ENCODE peak calls at places on chromosomes 4 and X, in eight cellular contexts. D, M, N, F, C, J, R and V are unnamed samples. For H3K4me1, the result is how much of the 10 kb centered on the place peaks cover.

GRCh38 chrX:136251042-136251991 is at the start of gene MAP7D3:
- DNase-seq in D (peak), M (no peak), N (peak), F (peak), C (peak), J (peak), R (peak), V (peak)

GRCh38 chr4:20254517-20255250 is 3.0 kb downstream of the SLIT2 start:
- DNase-seq in D (no peak), M (peak), N (peak), F (peak), C (no peak), J (peak), R (peak), V (no peak)

GRCh38 chrX:49079489-49080428 is at the start of gene WDR45:
- DNase-seq in D (peak), M (peak), N (peak), F (peak), C (peak), J (peak), R (peak), V (peak)

GRCh38 chrX:29528281-29528680 is 687.1 kb upstream of the MAGEB2 start:
- DNase-seq in D (no peak), M (no peak), N (no peak), F (no peak), C (no peak), J (no peak), R (no peak), V (no peak)

GRCh38 chr4:186134254-186134653 is 29.8 kb downstream of the FAM149A start:
- DNase-seq in D (peak), M (no peak), N (no peak), F (no peak), C (no peak), J (no peak), R (no peak), V (no peak)

GRCh38 chr4:83552924-83553323 is 17.0 kb downstream of the GPAT3 start:
- DNase-seq in D (peak), M (no peak), N (peak), F (no peak), C (no peak), J (no peak), R (no peak), V (no peak)

GRCh38 chr4:13329963-13330362 is 154.2 kb downstream of the RAB28 start:
- DNase-seq in D (no peak), M (no peak), N (peak), F (no peak), C (no peak), J (no peak), R (no peak), V (no peak)

GRCh38 chrX:139642241-139642927 is 65.6 kb downstream of the MCF2 start:
- DNase-seq in D (no peak), M (no peak), N (peak), F (no peak), C (no peak), J (no peak), R (no peak), V (no peak)

GRCh38 chrX:102651968-102652744 is 873 bp downstream of the GPRASP1 start:
- DNase-seq in D (peak), M (peak), N (peak), F (peak), C (peak), J (peak), R (no peak), V (no peak)

GRCh38 chr4:8323947-8324555 is 54.5 kb downstream of the HTRA3 start:
- DNase-seq in D (no peak), M (peak), N (peak), F (no peak), C (no peak), J (no peak), R (peak), V (no peak)

GRCh38 chr4:101279377-101279871 is 67.9 kb downstream of the PPP3CA start:
- DNase-seq in D (peak), M (no peak), N (peak), F (no peak), C (peak), J (peak), R (no peak), V (no peak)

GRCh38 chr4:173505924-173506779 is 23.9 kb downstream of the HAND2 start:
- DNase-seq in D (peak), M (peak), N (no peak), F (peak), C (peak), J (peak), R (no peak), V (peak)

GRCh38 chrX:71514367-71515038 is 18.4 kb upstream of the OGT start:
- DNase-seq in D (peak), M (no peak), N (no peak), F (no peak), C (no peak), J (no peak), R (no peak), V (no peak)

GRCh38 chrX:17814059-17814458 is 47.0 kb downstream of the RAI2 start:
- DNase-seq in D (no peak), M (no peak), N (no peak), F (no peak), C (no peak), J (no peak), R (no peak), V (no peak)

GRCh38 chr4:110224812-110225211 is 26.4 kb upstream of the ELOVL6 start:
- DNase-seq in D (no peak), M (no peak), N (peak), F (no peak), C (no peak), J (no peak), R (no peak), V (no peak)

GRCh38 chrX:118370921-118371624 is 25.2 kb downstream of the WDR44 start:
- DNase-seq in D (no peak), M (no peak), N (peak), F (no peak), C (no peak), J (no peak), R (no peak), V (no peak)

GRCh38 chr4:159401791-159402380 is 299.0 kb downstream of the RAPGEF2 start:
- DNase-seq in D (no peak), M (no peak), N (peak), F (no peak), C (no peak), J (no peak), R (no peak), V (no peak)

GRCh38 chrX:47862680-47863079 is 26.0 kb downstream of the ZNF81 start:
- DNase-seq in D (no peak), M (no peak), N (no peak), F (no peak), C (no peak), J (no peak), R (no peak), V (no peak)

GRCh38 chrX:15465347-15465746 is 27.8 kb downstream of the PIR start:
- DNase-seq in D (no peak), M (no peak), N (peak), F (no peak), C (no peak), J (peak), R (no peak), V (no peak)

GRCh38 chrX:138858946-138859345 is 147.4 kb upstream of the FGF13 start:
- DNase-seq in D (no peak), M (no peak), N (peak), F (no peak), C (no peak), J (no peak), R (no peak), V (no peak)

GRCh38 chr4:15479089-15479912 is 9.6 kb downstream of the CC2D2A start:
- DNase-seq in D (peak), M (peak), N (peak), F (peak), C (peak), J (peak), R (no peak), V (peak)

GRCh38 chrX:146278381-146278780 is 460.8 kb downstream of the SLITRK2 start:
- DNase-seq in D (peak), M (no peak), N (no peak), F (no peak), C (no peak), J (no peak), R (no peak), V (no peak)

GRCh38 chr4:79682801-79683217 is 274.8 kb upstream of the GK2 start:
- DNase-seq in D (no peak), M (peak), N (peak), F (no peak), C (no peak), J (no peak), R (no peak), V (no peak)

GRCh38 chr4:124943145-124943889 is 230.8 kb upstream of the ANKRD50 start:
- DNase-seq in D (no peak), M (no peak), N (peak), F (no peak), C (no peak), J (no peak), R (no peak), V (no peak)

GRCh38 chr4:13543648-13544555 is at the start of gene NKX3-2:
- DNase-seq in D (no peak), M (no peak), N (peak), F (no peak), C (no peak), J (peak), R (peak), V (no peak)

GRCh38 chrX:154509455-154509854 is 6.6 kb downstream of the FAM3A start:
- DNase-seq in D (no peak), M (no peak), N (no peak), F (no peak), C (no peak), J (no peak), R (no peak), V (no peak)

GRCh38 chr4:84931961-84932360 is 34.5 kb downstream of the WDFY3 start:
- DNase-seq in D (no peak), M (no peak), N (no peak), F (no peak), C (no peak), J (no peak), R (no peak), V (no peak)

GRCh38 chr4:40934671-40935070 is 184.9 kb downstream of the NSUN7 start:
- DNase-seq in D (no peak), M (no peak), N (no peak), F (no peak), C (no peak), J (no peak), R (no peak), V (no peak)

GRCh38 chrX:10902001-10902400 is 209.1 kb upstream of the HCCS start:
- DNase-seq in D (no peak), M (no peak), N (peak), F (no peak), C (no peak), J (no peak), R (no peak), V (no peak)

GRCh38 chr4:87908341-87908740 is 67.2 kb upstream of the SPP1 start:
- DNase-seq in D (no peak), M (no peak), N (no peak), F (no peak), C (no peak), J (no peak), R (no peak), V (peak)

GRCh38 chr4:87910795-87911194 is 64.7 kb upstream of the SPP1 start:
- DNase-seq in D (no peak), M (no peak), N (no peak), F (no peak), C (no peak), J (no peak), R (no peak), V (no peak)

GRCh38 chr4:87913871-87914270 is 61.6 kb upstream of the SPP1 start:
- DNase-seq in D (no peak), M (no peak), N (peak), F (no peak), C (no peak), J (no peak), R (no peak), V (no peak)

GRCh38 chr4:87912164-87913004 is 63.1 kb upstream of the SPP1 start:
- DNase-seq in D (no peak), M (no peak), N (no peak), F (no peak), C (no peak), J (no peak), R (no peak), V (no peak)

GRCh38 chr4:87911252-87911774 is 64.2 kb upstream of the SPP1 start:
- DNase-seq in D (no peak), M (no peak), N (no peak), F (no peak), C (no peak), J (no peak), R (no peak), V (no peak)
- H3K4me1 ChIP-seq in D (under half), M (under half), N (under half), F (under half), C (under half), J (under half), R (under half), V (under half)

DNA sequence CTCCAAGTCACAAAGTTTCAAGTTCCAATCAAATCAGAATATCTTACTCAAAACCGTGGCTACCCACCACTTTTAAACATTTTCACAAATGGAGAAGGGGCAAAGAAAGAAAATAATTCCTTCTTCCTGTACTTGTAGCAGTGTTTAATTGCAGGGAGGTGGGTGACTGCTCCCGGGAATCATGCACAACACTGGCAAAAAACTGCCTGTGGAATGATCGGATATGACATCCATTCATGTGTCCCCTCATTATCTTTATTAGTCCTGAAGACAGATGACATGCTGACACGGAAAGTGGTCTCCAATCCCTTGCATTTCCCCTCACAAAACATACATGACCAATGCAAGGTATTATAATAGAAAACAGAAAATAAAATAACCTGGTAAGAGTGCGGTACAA is 2.0 kb downstream of the TSPAN5 start:
- DNase-seq in D (no peak), M (no peak), N (no peak), F (no peak), C (no peak), J (peak), R (no peak), V (no peak)
- H3K4me1 ChIP-seq in D (under half), M (under half), N (under half), F (under half), C (under half), J (under half), R (under half), V (under half)

DNA sequence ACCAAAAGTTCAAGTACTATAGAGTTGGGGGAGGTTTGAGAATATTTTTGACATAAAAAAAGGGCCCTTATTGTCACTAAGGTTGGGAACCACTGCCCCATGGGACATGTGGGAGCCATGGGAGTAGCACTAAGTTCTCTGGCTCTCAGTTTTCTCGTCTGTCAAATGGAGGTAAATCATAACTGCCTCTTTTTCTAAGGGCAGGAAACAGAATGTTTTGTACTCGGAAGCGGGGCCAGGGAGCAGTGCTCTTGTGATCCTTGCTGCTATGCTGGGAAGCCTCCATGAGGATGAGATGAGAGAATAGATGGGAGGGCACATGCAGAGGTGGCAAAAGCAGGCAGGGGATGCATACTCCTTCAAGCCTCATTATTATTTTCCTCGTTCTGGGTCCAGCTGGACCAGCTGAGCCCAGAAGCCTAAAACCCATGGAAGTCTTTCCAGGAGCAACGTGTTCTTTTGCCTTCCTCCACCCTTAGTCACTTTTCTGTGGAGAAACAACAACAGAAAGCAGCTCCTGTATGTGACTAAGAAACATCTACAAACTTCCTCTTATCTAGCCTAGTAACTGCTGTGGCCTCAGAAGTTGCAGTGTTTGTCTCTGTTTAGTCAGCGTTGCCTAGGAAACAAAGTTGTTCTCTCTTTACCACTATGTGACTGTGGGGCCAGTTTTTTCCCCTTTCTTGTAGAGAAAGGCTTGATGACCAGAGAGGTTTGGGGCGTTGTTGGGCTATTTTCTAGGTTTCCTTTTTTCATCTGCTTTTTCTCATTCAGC is 64.8 kb downstream of the TSC22D3 start:
- DNase-seq in D (peak), M (peak), N (peak), F (peak), C (no peak), J (no peak), R (peak), V (peak)
- H3K4me1 ChIP-seq in D (under half), M (under half), N (under half), F (under half), C (under half), J (under half), R (half or more), V (under half)

DNA sequence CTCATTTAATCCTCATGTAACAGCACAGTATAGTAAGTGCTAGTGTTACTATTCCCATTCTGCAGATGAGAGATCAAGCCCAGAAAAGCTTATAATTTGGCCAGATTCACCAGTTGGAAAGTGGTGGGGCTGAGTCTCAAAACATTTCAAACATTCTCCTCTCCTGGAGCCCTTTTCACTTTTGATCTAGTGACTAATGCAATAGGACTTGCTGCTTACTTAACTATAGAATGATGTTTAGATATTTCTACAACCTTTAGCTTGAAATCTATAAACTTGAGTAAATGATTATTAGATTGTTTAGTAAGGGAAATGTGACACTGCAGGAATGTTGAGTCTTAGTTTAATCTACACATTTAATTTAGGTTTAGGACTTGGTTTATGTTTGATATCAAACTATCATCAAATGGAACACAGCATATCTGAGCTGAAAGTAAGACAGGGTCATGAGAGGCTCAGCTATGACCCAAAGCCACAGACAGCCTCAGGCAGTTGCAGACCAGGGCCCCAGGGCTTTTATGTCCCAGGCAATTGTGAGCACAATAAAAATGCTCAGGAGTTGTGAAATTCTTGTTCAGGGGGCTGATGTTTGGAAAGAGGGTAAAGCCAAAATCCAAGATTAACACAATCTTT is 199.5 kb upstream of the HS3ST1 start:
- DNase-seq in D (no peak), M (no peak), N (peak), F (no peak), C (no peak), J (no peak), R (no peak), V (peak)
- H3K4me1 ChIP-seq in D (under half), M (under half), N (under half), F (under half), C (under half), J (under half), R (under half), V (under half)

GRCh38 chr4:21801661-21802355 is 146.8 kb downstream of the KCNIP4 start:
- DNase-seq in D (no peak), M (no peak), N (peak), F (no peak), C (no peak), J (no peak), R (no peak), V (no peak)

GRCh38 chr4:21806991-21807390 is 141.6 kb downstream of the KCNIP4 start:
- DNase-seq in D (no peak), M (no peak), N (no peak), F (no peak), C (no peak), J (no peak), R (no peak), V (no peak)

GRCh38 chr4:21802406-21802805 is 146.2 kb downstream of the KCNIP4 start:
- DNase-seq in D (no peak), M (no peak), N (peak), F (no peak), C (no peak), J (no peak), R (no peak), V (no peak)
- H3K4me1 ChIP-seq in D (under half), M (under half), N (under half), F (under half), C (under half), J (under half), R (under half), V (under half)

GRCh38 chr4:47713156-47713834 is 124.6 kb downstream of the CORIN start:
- DNase-seq in D (no peak), M (no peak), N (no peak), F (no peak), C (no peak), J (no peak), R (no peak), V (no peak)
- H3K4me1 ChIP-seq in D (under half), M (under half), N (under half), F (under half), C (under half), J (under half), R (under half), V (under half)

GRCh38 chr4:5756271-5756670 is 45.3 kb downstream of the EVC start:
- DNase-seq in D (no peak), M (peak), N (no peak), F (no peak), C (peak), J (no peak), R (no peak), V (no peak)

GRCh38 chr4:5755679-5756078 is 44.7 kb downstream of the EVC start:
- DNase-seq in D (no peak), M (peak), N (no peak), F (no peak), C (peak), J (no peak), R (no peak), V (no peak)

GRCh38 chr4:5757536-5757935 is 46.5 kb downstream of the EVC start:
- DNase-seq in D (no peak), M (no peak), N (no peak), F (no peak), C (no peak), J (no peak), R (no peak), V (no peak)

GRCh38 chr4:5757954-5758353 is 47.0 kb downstream of the EVC start:
- DNase-seq in D (no peak), M (peak), N (no peak), F (no peak), C (peak), J (no peak), R (no peak), V (no peak)

GRCh38 chr4:5757091-5757490 is 46.1 kb downstream of the EVC start:
- DNase-seq in D (no peak), M (peak), N (no peak), F (no peak), C (peak), J (no peak), R (no peak), V (no peak)
- H3K4me1 ChIP-seq in D (under half), M (under half), N (under half), F (under half), C (under half), J (under half), R (under half), V (under half)

DNA sequence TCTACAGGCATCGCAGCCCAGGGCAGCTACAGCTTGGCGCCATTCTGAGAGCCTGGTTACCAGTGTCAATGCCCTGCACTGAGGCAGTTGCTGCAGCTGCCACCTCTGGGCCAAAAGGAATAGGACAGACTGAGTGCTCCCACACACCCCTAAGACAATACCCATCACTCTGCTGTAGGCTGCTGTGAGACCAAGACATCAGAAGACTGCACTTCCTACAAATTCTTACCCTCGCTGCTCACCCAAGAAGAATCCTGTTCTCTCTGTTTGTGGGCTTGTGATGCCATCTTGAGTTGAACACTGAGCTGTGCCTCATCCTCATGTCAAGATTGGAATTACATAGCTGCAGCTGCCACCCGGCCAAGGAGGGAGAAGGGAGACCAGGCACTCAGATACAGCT is 1847.0 kb upstream of the PCDH10 start:
- DNase-seq in D (no peak), M (no peak), N (no peak), F (no peak), C (no peak), J (no peak), R (peak), V (no peak)
- H3K4me1 ChIP-seq in D (under half), M (under half), N (under half), F (under half), C (under half), J (under half), R (under half), V (under half)